ENCODE peak calls at places on chromosomes 4 and X, in seven cellular contexts. Y, R, A, W, I, P and O are unnamed samples.

GRCh38 chr4:127012549-127012948 is 620.2 kb upstream of the INTU start:
- DNase-seq in R (no peak), A (no peak), Y (peak), I (no peak), P (no peak), W (no peak), O (no peak)

GRCh38 chr4:41541697-41542096 is 3.7 kb downstream of the LIMCH1 start:
- DNase-seq in I (no peak), R (no peak), P (no peak), A (no peak), W (no peak), Y (no peak), O (no peak)

GRCh38 chr4:794911-795725 is 30.8 kb downstream of the CPLX1 start:
- DNase-seq in W (no peak), R (no peak), P (no peak), A (no peak), I (no peak), Y (no peak), O (no peak)

GRCh38 chr4:36324808-36325207 is 43.4 kb downstream of the DTHD1 start:
- DNase-seq in A (no peak), I (no peak), P (no peak), Y (no peak), R (no peak), W (no peak), O (no peak)

GRCh38 chrX:112779139-112779538 is 61.5 kb downstream of the AMOT start:
- DNase-seq in A (no peak), R (no peak), Y (no peak), I (no peak), W (no peak), P (no peak), O (no peak)

GRCh38 chr4:8540072-8540471 is 40.1 kb upstream of the GPR78 start:
- DNase-seq in W (no peak), I (no peak), R (no peak), P (no peak), Y (no peak), A (no peak), O (peak)

GRCh38 chrX:47836164-47837072 is at the start of gene ZNF81:
- DNase-seq in P (peak), Y (peak), A (peak), I (peak), R (peak), W (peak), O (peak)

GRCh38 chrX:154097003-154097596 is 417 bp downstream of the MECP2 start:
- DNase-seq in R (peak), Y (peak), I (no peak), A (peak), W (no peak), P (peak), O (peak)

GRCh38 chrX:97096385-97096784 is 212.7 kb downstream of the RPA4 start:
- DNase-seq in W (no peak), I (no peak), Y (no peak), P (no peak), A (no peak), R (no peak), O (no peak)

GRCh38 chr4:93730760-93731159 is 97.8 kb upstream of the ATOH1 start:
- DNase-seq in I (no peak), P (no peak), A (no peak), R (no peak), W (no peak), Y (no peak), O (no peak)

GRCh38 chr4:75107703-75108612 is 175.0 kb downstream of the PARM1 start:
- DNase-seq in I (no peak), Y (no peak), R (no peak), P (no peak), A (no peak), W (no peak), O (no peak)

GRCh38 chrX:24493740-24494543 is 28.9 kb downstream of the PDK3 start:
- DNase-seq in A (no peak), P (peak), R (no peak), Y (no peak), I (no peak), W (no peak), O (no peak)

GRCh38 chr4:124282301-124282898 is 430.1 kb downstream of the ANKRD50 start:
- DNase-seq in Y (no peak), I (no peak), R (no peak), W (no peak), P (no peak), A (no peak), O (no peak)

GRCh38 chr4:28799696-28800095 is 1920.5 kb upstream of the PCDH7 start:
- DNase-seq in A (no peak), R (no peak), P (no peak), W (no peak), Y (no peak), I (no peak), O (no peak)

GRCh38 chrX:14616876-14617275 is 87.5 kb downstream of the GLRA2 start:
- DNase-seq in P (no peak), I (no peak), Y (peak), R (no peak), A (peak), W (no peak), O (no peak)

GRCh38 chr4:140061194-140061593 is 92.8 kb downstream of the MAML3 start:
- DNase-seq in R (no peak), P (peak), I (no peak), W (no peak), Y (peak), A (no peak), O (no peak)

GRCh38 chr4:168488800-168489404 is 8.0 kb upstream of the PALLD start:
- DNase-seq in Y (no peak), A (no peak), I (no peak), P (no peak), R (no peak), W (no peak), O (no peak)

GRCh38 chr4:89829470-89830138 is 7.4 kb downstream of the SNCA start:
- DNase-seq in W (no peak), I (no peak), A (no peak), R (no peak), Y (no peak), P (peak), O (no peak)

GRCh38 chrX:155544886-155545285 is 67.9 kb downstream of the TMLHE start:
- DNase-seq in Y (no peak), W (no peak), A (no peak), R (no peak), P (no peak), I (no peak), O (no peak)

GRCh38 chr4:186781032-186781917 is 57.6 kb upstream of the FAT1 start:
- DNase-seq in I (no peak), Y (peak), A (no peak), P (peak), R (no peak), W (peak), O (no peak)

GRCh38 chrX:12974217-12974796 is 603 bp upstream of the TMSB4X start:
- DNase-seq in R (peak), A (no peak), W (no peak), Y (peak), P (no peak), I (no peak), O (peak)

GRCh38 chrX:66013195-66013816 is 26.6 kb downstream of the VSIG4 start:
- DNase-seq in P (no peak), W (no peak), I (no peak), A (no peak), R (no peak), Y (no peak), O (no peak)

GRCh38 chrX:150465856-150466775 is 102.3 kb upstream of the MTM1 start:
- DNase-seq in Y (no peak), W (no peak), A (peak), P (no peak), R (peak), I (no peak), O (no peak)

DNA sequence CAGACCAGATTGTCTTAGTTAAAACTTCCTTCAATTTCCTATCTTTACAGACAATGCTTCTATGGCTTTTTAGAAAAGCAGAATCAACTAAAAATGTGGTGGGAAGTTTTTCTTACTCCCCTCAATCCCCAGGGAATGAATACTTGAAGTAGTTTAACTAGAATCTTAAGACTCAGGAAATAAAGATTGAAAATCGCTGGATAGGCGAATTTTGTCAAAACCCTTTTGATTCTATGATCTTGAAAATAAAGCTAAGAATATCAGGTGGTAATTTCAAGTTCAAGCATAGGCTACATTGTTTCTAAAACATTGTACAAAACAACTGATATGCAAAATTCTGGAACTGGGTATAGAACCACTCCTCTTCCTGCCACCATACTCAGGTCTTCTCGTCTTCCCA is 276.5 kb upstream of the GK2 start:
- DNase-seq in R (no peak), A (no peak), P (no peak), I (no peak), Y (no peak), W (no peak), O (no peak)
- TF ChIP-seq POLR2A in R (no peak), A (no peak), P (no peak), I (no peak), Y (no peak), W (no peak), O (no peak)

GRCh38 chrX:110437686-110438085 is 79.0 kb downstream of the RTL9 start:
- DNase-seq in R (no peak), Y (no peak), A (no peak), P (no peak), W (no peak), I (no peak), O (no peak)
- H3K27ac ChIP-seq in R (no peak), Y (no peak), A (no peak), P (no peak), W (no peak), I (no peak), O (no peak)

GRCh38 chr4:95379633-95380032 is 169.1 kb downstream of the UNC5C start:
- DNase-seq in I (no peak), W (no peak), A (no peak), P (no peak), R (no peak), Y (no peak), O (no peak)

GRCh38 chr4:95377511-95377910 is 171.3 kb downstream of the UNC5C start:
- DNase-seq in W (no peak), Y (no peak), R (no peak), P (no peak), A (no peak), I (no peak), O (no peak)

GRCh38 chr4:95386410-95386809 is 162.4 kb downstream of the UNC5C start:
- DNase-seq in Y (no peak), I (no peak), R (no peak), A (no peak), W (no peak), P (no peak), O (no peak)

GRCh38 chr4:95387719-95388118 is 161.1 kb downstream of the UNC5C start:
- DNase-seq in W (no peak), P (no peak), Y (no peak), A (no peak), I (no peak), R (no peak), O (no peak)

GRCh38 chr4:95381843-95382580 is 166.8 kb downstream of the UNC5C start:
- DNase-seq in R (no peak), W (no peak), A (peak), P (no peak), Y (no peak), I (no peak), O (no peak)
- TF ChIP-seq POLR2A in R (no peak), W (no peak), A (no peak), P (no peak), Y (no peak), I (no peak), O (no peak)

DNA sequence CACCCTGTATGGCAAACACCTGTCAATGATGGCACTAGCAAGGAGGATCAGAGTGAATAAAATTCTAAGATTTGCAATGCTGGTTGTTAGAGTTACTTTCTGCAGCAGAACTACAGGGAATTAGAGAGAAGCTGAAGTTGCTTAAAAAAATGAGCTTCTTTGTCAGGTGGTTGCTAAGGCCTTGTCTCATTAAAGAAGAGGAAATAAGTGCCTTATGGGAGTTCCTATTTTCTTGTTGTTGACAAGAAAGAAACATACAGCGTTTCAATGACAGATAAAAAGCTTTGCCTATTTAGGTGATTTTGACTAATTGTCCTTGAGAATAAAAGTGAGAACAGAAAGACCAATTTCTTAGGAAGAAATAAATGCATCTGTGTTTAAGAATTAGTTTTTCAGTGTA is 106.0 kb upstream of the ARHGAP24 start:
- DNase-seq in P (no peak), Y (no peak), W (no peak), A (no peak), I (no peak), R (no peak), O (no peak)
- H3K27ac ChIP-seq in P (no peak), Y (no peak), W (no peak), A (no peak), I (no peak), R (no peak), O (no peak)

DNA sequence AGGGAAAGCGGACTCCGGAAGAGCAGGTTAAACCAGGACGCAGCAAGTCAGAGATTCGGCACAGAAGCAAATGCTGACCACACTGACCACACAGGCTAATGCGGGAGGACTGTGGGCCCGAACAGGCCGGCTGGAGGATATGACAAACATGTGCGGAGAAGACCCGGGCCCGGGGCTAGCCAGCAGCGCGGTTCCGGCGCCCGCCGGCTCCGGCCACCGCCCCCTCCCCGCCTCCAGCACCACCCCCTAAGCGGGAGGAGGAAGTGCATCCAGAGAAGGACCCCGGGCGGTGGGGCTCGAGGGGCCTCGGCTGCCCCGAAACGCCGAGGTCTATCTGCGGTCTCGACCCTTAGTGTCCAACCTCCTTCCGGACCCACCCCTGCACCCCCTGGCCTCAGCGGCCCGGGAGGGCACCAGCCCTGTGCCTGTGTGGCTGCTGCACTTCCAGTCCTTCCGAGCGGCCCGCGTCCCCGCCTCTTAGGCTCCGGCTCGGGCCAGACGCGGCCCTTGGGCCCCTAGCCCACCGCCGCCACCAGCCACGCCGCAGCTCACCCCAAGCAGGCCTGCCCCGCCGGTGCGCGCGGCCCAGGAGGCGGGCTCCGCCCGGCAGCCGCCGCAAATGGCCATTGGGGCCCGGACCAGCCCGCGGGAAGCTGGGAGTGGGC is 2.1 kb downstream of the ELOVL6 start:
- DNase-seq in W (no peak), P (peak), I (no peak), R (peak), Y (peak), A (peak), O (peak)
- TF ChIP-seq POLR2A in W (peak), P (peak), I (peak), R (no peak), Y (no peak), A (peak), O (no peak)

GRCh38 chrX:21408776-21409175 is 34.6 kb downstream of the CNKSR2 start:
- DNase-seq in R (no peak), A (no peak), I (no peak), W (no peak), P (no peak), Y (no peak), O (no peak)
- H3K27ac ChIP-seq in R (no peak), A (no peak), I (no peak), W (no peak), P (no peak), Y (no peak), O (no peak)

GRCh38 chrX:108914791-108915190 is 178.4 kb upstream of the IRS4 start:
- DNase-seq in P (no peak), I (no peak), A (no peak), R (no peak), W (no peak), Y (no peak), O (no peak)
- TF ChIP-seq POLR2A in P (no peak), I (no peak), A (no peak), R (no peak), W (no peak), Y (no peak), O (no peak)

GRCh38 chr4:135122457-135122856 is 920.9 kb upstream of the PABPC4L start:
- DNase-seq in R (no peak), I (no peak), A (no peak), W (no peak), P (no peak), Y (no peak), O (no peak)

GRCh38 chr4:135124196-135124595 is 922.6 kb upstream of the PABPC4L start:
- DNase-seq in R (no peak), W (no peak), Y (no peak), I (no peak), P (no peak), A (no peak), O (no peak)

GRCh38 chr4:135123632-135124031 is 922.0 kb upstream of the PABPC4L start:
- DNase-seq in P (no peak), A (no peak), Y (no peak), W (no peak), I (no peak), R (no peak), O (no peak)

GRCh38 chr4:135120190-135120589 is 918.6 kb upstream of the PABPC4L start:
- DNase-seq in R (no peak), Y (peak), I (no peak), P (no peak), A (no peak), W (no peak), O (no peak)
- H3K27ac ChIP-seq in R (no peak), Y (no peak), I (no peak), P (no peak), A (no peak), W (no peak), O (no peak)